ENCODE peak calls at places on chromosome 2, in nine cellular contexts. One of them, this sample, is unnamed. For H3K4me1, the result is how much of the 10 kb centered on the place peaks cover.

GRCh38 chr2:177313162-177313781 is 48.7 kb upstream of the NFE2L2 start:
- DNase-seq in heart left ventricle: no peak
- DNase-seq in thyroid gland: no peak
- DNase-seq in fibroblast of lung: no peak
- DNase-seq in astrocyte: no peak
- DNase-seq in heart right ventricle: no peak
- DNase-seq in testis: no peak
- DNase-seq in GM23338: no peak
- DNase-seq in CD8-positive, alpha-beta T cell: no peak
- DNase-seq in this sample: no peak

GRCh38 chr2:85247591-85247990 is 80.2 kb downstream of the TGOLN2 start:
- DNase-seq in thyroid gland: no peak
- DNase-seq in testis: no peak
- DNase-seq in CD8-positive, alpha-beta T cell: no peak
- DNase-seq in fibroblast of lung: no peak
- DNase-seq in astrocyte: no peak
- DNase-seq in heart left ventricle: no peak
- DNase-seq in heart right ventricle: no peak
- DNase-seq in GM23338: peak
- DNase-seq in this sample: no peak

GRCh38 chr2:120079647-120080046 is 66.8 kb downstream of the EPB41L5 start:
- DNase-seq in CD8-positive, alpha-beta T cell: no peak
- DNase-seq in thyroid gland: no peak
- DNase-seq in heart left ventricle: no peak
- DNase-seq in GM23338: no peak
- DNase-seq in testis: no peak
- DNase-seq in fibroblast of lung: no peak
- DNase-seq in astrocyte: no peak
- DNase-seq in heart right ventricle: no peak
- DNase-seq in this sample: no peak

GRCh38 chr2:137208361-137208973 is 443.1 kb downstream of the THSD7B start:
- DNase-seq in testis: no peak
- DNase-seq in GM23338: no peak
- DNase-seq in heart left ventricle: no peak
- DNase-seq in fibroblast of lung: peak
- DNase-seq in CD8-positive, alpha-beta T cell: no peak
- DNase-seq in heart right ventricle: no peak
- DNase-seq in astrocyte: peak
- DNase-seq in thyroid gland: no peak
- DNase-seq in this sample: no peak

GRCh38 chr2:126996378-126996699 is 97.6 kb downstream of the TEX51 start:
- DNase-seq in testis: no peak
- DNase-seq in astrocyte: no peak
- DNase-seq in thyroid gland: no peak
- DNase-seq in CD8-positive, alpha-beta T cell: no peak
- DNase-seq in heart right ventricle: no peak
- DNase-seq in fibroblast of lung: no peak
- DNase-seq in GM23338: no peak
- DNase-seq in heart left ventricle: no peak
- DNase-seq in this sample: no peak

GRCh38 chr2:15965564-15966019 is 25.2 kb downstream of the MYCN start:
- DNase-seq in fibroblast of lung: no peak
- DNase-seq in heart right ventricle: no peak
- DNase-seq in astrocyte: no peak
- DNase-seq in CD8-positive, alpha-beta T cell: peak
- DNase-seq in testis: no peak
- DNase-seq in heart left ventricle: no peak
- DNase-seq in thyroid gland: no peak
- DNase-seq in GM23338: no peak
- DNase-seq in this sample: peak

GRCh38 chr2:37794717-37795116 is 123.3 kb upstream of the CDC42EP3 start:
- DNase-seq in fibroblast of lung: peak
- DNase-seq in heart left ventricle: no peak
- DNase-seq in heart right ventricle: no peak
- DNase-seq in testis: no peak
- DNase-seq in thyroid gland: no peak
- DNase-seq in astrocyte: peak
- DNase-seq in GM23338: no peak
- DNase-seq in CD8-positive, alpha-beta T cell: no peak
- DNase-seq in this sample: no peak

GRCh38 chr2:24873619-24874018 is 46.4 kb downstream of the ADCY3 start:
- DNase-seq in fibroblast of lung: no peak
- DNase-seq in astrocyte: no peak
- DNase-seq in heart left ventricle: no peak
- DNase-seq in testis: no peak
- DNase-seq in CD8-positive, alpha-beta T cell: no peak
- DNase-seq in thyroid gland: no peak
- DNase-seq in GM23338: no peak
- DNase-seq in heart right ventricle: no peak
- DNase-seq in this sample: no peak

GRCh38 chr2:37625781-37626548 is 45.5 kb downstream of the CDC42EP3 start:
- DNase-seq in testis: peak
- DNase-seq in CD8-positive, alpha-beta T cell: peak
- DNase-seq in heart right ventricle: peak
- DNase-seq in astrocyte: peak
- DNase-seq in fibroblast of lung: peak
- DNase-seq in GM23338: no peak
- DNase-seq in heart left ventricle: no peak
- DNase-seq in thyroid gland: no peak
- DNase-seq in this sample: no peak

GRCh38 chr2:230881840-230882239 is 17.1 kb downstream of the ITM2C start:
- DNase-seq in astrocyte: no peak
- DNase-seq in testis: no peak
- DNase-seq in GM23338: no peak
- DNase-seq in CD8-positive, alpha-beta T cell: no peak
- DNase-seq in fibroblast of lung: no peak
- DNase-seq in heart left ventricle: no peak
- DNase-seq in thyroid gland: no peak
- DNase-seq in heart right ventricle: no peak
- DNase-seq in this sample: peak

GRCh38 chr2:173997269-173997668 is 32.1 kb upstream of the SP3 start:
- DNase-seq in fibroblast of lung: peak
- DNase-seq in CD8-positive, alpha-beta T cell: no peak
- DNase-seq in testis: peak
- DNase-seq in GM23338: no peak
- DNase-seq in heart left ventricle: peak
- DNase-seq in thyroid gland: peak
- DNase-seq in heart right ventricle: peak
- DNase-seq in astrocyte: no peak
- DNase-seq in this sample: no peak

GRCh38 chr2:62526531-62527381 is 20.8 kb upstream of the TMEM17 start:
- DNase-seq in testis: no peak
- DNase-seq in heart right ventricle: no peak
- DNase-seq in astrocyte: no peak
- DNase-seq in GM23338: peak
- DNase-seq in heart left ventricle: no peak
- DNase-seq in fibroblast of lung: no peak
- DNase-seq in thyroid gland: no peak
- DNase-seq in CD8-positive, alpha-beta T cell: no peak
- DNase-seq in this sample: no peak

GRCh38 chr2:6881036-6881435 is 3.5 kb downstream of the RSAD2 start:
- DNase-seq in GM23338: no peak
- DNase-seq in CD8-positive, alpha-beta T cell: no peak
- DNase-seq in fibroblast of lung: no peak
- DNase-seq in heart left ventricle: no peak
- DNase-seq in astrocyte: no peak
- DNase-seq in thyroid gland: no peak
- DNase-seq in testis: no peak
- DNase-seq in heart right ventricle: no peak
- DNase-seq in this sample: no peak

GRCh38 chr2:240167588-240167880 is 27.1 kb upstream of the OTOS start:
- DNase-seq in CD8-positive, alpha-beta T cell: no peak
- DNase-seq in testis: no peak
- DNase-seq in heart left ventricle: no peak
- DNase-seq in thyroid gland: no peak
- DNase-seq in astrocyte: no peak
- DNase-seq in GM23338: no peak
- DNase-seq in fibroblast of lung: no peak
- DNase-seq in heart right ventricle: no peak
- DNase-seq in this sample: no peak

GRCh38 chr2:165044505-165045303 is 89.4 kb upstream of the SLC38A11 start:
- DNase-seq in thyroid gland: no peak
- DNase-seq in testis: no peak
- DNase-seq in astrocyte: no peak
- DNase-seq in fibroblast of lung: no peak
- DNase-seq in CD8-positive, alpha-beta T cell: no peak
- DNase-seq in heart right ventricle: no peak
- DNase-seq in GM23338: no peak
- DNase-seq in heart left ventricle: no peak
- DNase-seq in this sample: peak

GRCh38 chr2:600542-601386 is 76.4 kb downstream of the TMEM18 start:
- DNase-seq in fibroblast of lung: no peak
- DNase-seq in testis: peak
- DNase-seq in CD8-positive, alpha-beta T cell: no peak
- DNase-seq in astrocyte: no peak
- DNase-seq in GM23338: no peak
- DNase-seq in heart right ventricle: no peak
- DNase-seq in thyroid gland: no peak
- DNase-seq in heart left ventricle: no peak
- DNase-seq in this sample: no peak

GRCh38 chr2:9099341-9099751 is 95.9 kb upstream of the MBOAT2 start:
- DNase-seq in fibroblast of lung: peak
- DNase-seq in heart right ventricle: no peak
- DNase-seq in CD8-positive, alpha-beta T cell: no peak
- DNase-seq in thyroid gland: peak
- DNase-seq in astrocyte: peak
- DNase-seq in testis: no peak
- DNase-seq in heart left ventricle: no peak
- DNase-seq in GM23338: no peak
- DNase-seq in this sample: no peak

GRCh38 chr2:26805241-26805676 is 19.4 kb downstream of the CENPA start:
- DNase-seq in astrocyte: peak
- DNase-seq in GM23338: no peak
- DNase-seq in fibroblast of lung: peak
- DNase-seq in heart left ventricle: no peak
- DNase-seq in CD8-positive, alpha-beta T cell: no peak
- DNase-seq in testis: no peak
- DNase-seq in thyroid gland: no peak
- DNase-seq in heart right ventricle: no peak
- DNase-seq in this sample: no peak

GRCh38 chr2:10285191-10285577 is 17.5 kb upstream of the HPCAL1 start:
- DNase-seq in astrocyte: no peak
- DNase-seq in heart right ventricle: no peak
- DNase-seq in fibroblast of lung: no peak
- DNase-seq in thyroid gland: no peak
- DNase-seq in CD8-positive, alpha-beta T cell: no peak
- DNase-seq in GM23338: no peak
- DNase-seq in heart left ventricle: no peak
- DNase-seq in testis: no peak
- DNase-seq in this sample: no peak
- H3K4me1 ChIP-seq in astrocyte: under half
- H3K4me1 ChIP-seq in heart right ventricle: under half
- H3K4me1 ChIP-seq in fibroblast of lung: under half
- H3K4me1 ChIP-seq in thyroid gland: under half
- H3K4me1 ChIP-seq in CD8-positive, alpha-beta T cell: under half
- H3K4me1 ChIP-seq in GM23338: under half
- H3K4me1 ChIP-seq in heart left ventricle: under half
- H3K4me1 ChIP-seq in testis: under half
- H3K4me1 ChIP-seq in this sample: under half

GRCh38 chr2:21916934-21917522 is 793.3 kb downstream of the TDRD15 start:
- DNase-seq in testis: no peak
- DNase-seq in thyroid gland: no peak
- DNase-seq in heart right ventricle: no peak
- DNase-seq in astrocyte: no peak
- DNase-seq in CD8-positive, alpha-beta T cell: no peak
- DNase-seq in GM23338: no peak
- DNase-seq in heart left ventricle: no peak
- DNase-seq in fibroblast of lung: no peak
- DNase-seq in this sample: no peak
- TF ChIP-seq CTCF in testis: no peak
- TF ChIP-seq CTCF in thyroid gland: no peak
- TF ChIP-seq CTCF in heart right ventricle: no peak
- TF ChIP-seq CTCF in astrocyte: no peak
- TF ChIP-seq CTCF in CD8-positive, alpha-beta T cell: no peak
- TF ChIP-seq CTCF in GM23338: no peak
- TF ChIP-seq CTCF in heart left ventricle: no peak
- TF ChIP-seq CTCF in fibroblast of lung: no peak
- TF ChIP-seq CTCF in this sample: no peak

GRCh38 chr2:110104025-110104771 is 11.4 kb downstream of the MALL start:
- DNase-seq in thyroid gland: peak
- DNase-seq in GM23338: no peak
- DNase-seq in testis: no peak
- DNase-seq in astrocyte: peak
- DNase-seq in fibroblast of lung: peak
- DNase-seq in CD8-positive, alpha-beta T cell: no peak
- DNase-seq in heart right ventricle: no peak
- DNase-seq in heart left ventricle: no peak
- DNase-seq in this sample: no peak

GRCh38 chr2:110103060-110103961 is 12.3 kb downstream of the MALL start:
- DNase-seq in fibroblast of lung: no peak
- DNase-seq in astrocyte: no peak
- DNase-seq in testis: no peak
- DNase-seq in GM23338: no peak
- DNase-seq in heart right ventricle: no peak
- DNase-seq in CD8-positive, alpha-beta T cell: no peak
- DNase-seq in heart left ventricle: no peak
- DNase-seq in thyroid gland: no peak
- DNase-seq in this sample: no peak

GRCh38 chr2:110101280-110101844 is 14.3 kb downstream of the MALL start:
- DNase-seq in heart left ventricle: peak
- DNase-seq in thyroid gland: peak
- DNase-seq in fibroblast of lung: peak
- DNase-seq in astrocyte: peak
- DNase-seq in heart right ventricle: peak
- DNase-seq in testis: peak
- DNase-seq in CD8-positive, alpha-beta T cell: no peak
- DNase-seq in GM23338: peak
- DNase-seq in this sample: peak

GRCh38 chr2:110099471-110100225 is 16.0 kb downstream of the MALL start:
- DNase-seq in testis: no peak
- DNase-seq in GM23338: no peak
- DNase-seq in fibroblast of lung: no peak
- DNase-seq in astrocyte: no peak
- DNase-seq in CD8-positive, alpha-beta T cell: no peak
- DNase-seq in heart right ventricle: peak
- DNase-seq in heart left ventricle: no peak
- DNase-seq in thyroid gland: no peak
- DNase-seq in this sample: no peak

GRCh38 chr2:110101911-110102774 is 13.5 kb downstream of the MALL start:
- DNase-seq in testis: no peak
- DNase-seq in GM23338: no peak
- DNase-seq in heart left ventricle: no peak
- DNase-seq in fibroblast of lung: peak
- DNase-seq in heart right ventricle: no peak
- DNase-seq in astrocyte: peak
- DNase-seq in CD8-positive, alpha-beta T cell: no peak
- DNase-seq in thyroid gland: no peak
- DNase-seq in this sample: no peak
- H3K4me1 ChIP-seq in testis: under half
- H3K4me1 ChIP-seq in GM23338: under half
- H3K4me1 ChIP-seq in heart left ventricle: under half
- H3K4me1 ChIP-seq in fibroblast of lung: under half
- H3K4me1 ChIP-seq in heart right ventricle: half or more
- H3K4me1 ChIP-seq in astrocyte: half or more
- H3K4me1 ChIP-seq in CD8-positive, alpha-beta T cell: under half
- H3K4me1 ChIP-seq in thyroid gland: half or more
- H3K4me1 ChIP-seq in this sample: under half

DNA sequence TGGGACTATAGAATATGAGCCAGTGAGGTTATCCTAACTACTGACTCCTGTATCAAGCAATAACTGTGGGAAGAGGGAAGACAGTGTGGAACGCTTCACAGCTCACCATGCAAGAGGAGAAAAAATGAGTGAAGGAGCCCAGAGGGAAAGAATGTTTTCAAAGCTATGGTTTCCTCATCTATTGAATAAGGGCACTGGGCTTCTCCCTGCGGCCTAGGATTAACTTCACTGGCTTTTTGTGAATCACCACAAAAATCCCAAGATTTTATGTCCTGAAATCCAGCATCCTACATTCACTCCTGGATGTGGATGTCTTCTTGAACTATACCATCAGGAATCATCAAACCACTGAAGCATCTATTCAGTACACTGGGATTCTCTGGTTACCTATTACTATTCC is 44.5 kb upstream of the SP5 start:
- DNase-seq in thyroid gland: no peak
- DNase-seq in heart left ventricle: no peak
- DNase-seq in heart right ventricle: no peak
- DNase-seq in GM23338: no peak
- DNase-seq in CD8-positive, alpha-beta T cell: no peak
- DNase-seq in astrocyte: no peak
- DNase-seq in testis: no peak
- DNase-seq in fibroblast of lung: no peak
- DNase-seq in this sample: no peak
- TF ChIP-seq CTCF in thyroid gland: no peak
- TF ChIP-seq CTCF in heart left ventricle: no peak
- TF ChIP-seq CTCF in heart right ventricle: no peak
- TF ChIP-seq CTCF in GM23338: no peak
- TF ChIP-seq CTCF in CD8-positive, alpha-beta T cell: no peak
- TF ChIP-seq CTCF in astrocyte: no peak
- TF ChIP-seq CTCF in testis: no peak
- TF ChIP-seq CTCF in fibroblast of lung: no peak
- TF ChIP-seq CTCF in this sample: no peak